ENCODE peak calls at places on chromosomes 3 and 15, in four cellular contexts. W is K562, N is HepG2, P is GM12878. H is an unnamed sample.

GRCh38 chr15:74326759-74327158 is 40.7 kb downstream of the CYP11A1 start:
- DNase-seq in P (no peak), W (no peak), N (no peak), H (no peak)

GRCh38 chr3:55160241-55160877 is 232.5 kb upstream of the LRTM1 start:
- DNase-seq in W (no peak), P (peak), N (no peak), H (no peak)

GRCh38 chr15:38252481-38253311 is at the start of gene SPRED1:
- DNase-seq in P (no peak), W (peak), N (peak), H (peak)

GRCh38 chr3:163043074-163043473 is 1546.5 kb downstream of the OTOL1 start:
- DNase-seq in W (no peak), P (no peak), N (peak), H (peak)

GRCh38 chr3:150787741-150788370 is 24.9 kb upstream of the SIAH2 start:
- DNase-seq in W (peak), P (no peak), N (peak), H (peak)

GRCh38 chr3:152270145-152270870 is 1.6 kb downstream of the MBNL1 start:
- DNase-seq in P (no peak), N (peak), W (peak), H (no peak)

GRCh38 chr3:155065537-155065936 is 14.6 kb upstream of the MME start:
- DNase-seq in N (no peak), P (no peak), W (peak), H (no peak)

GRCh38 chr15:92200891-92201290 is 192.8 kb upstream of the ST8SIA2 start:
- DNase-seq in W (no peak), P (no peak), N (no peak), H (no peak)

GRCh38 chr3:155034786-155035185 is 45.3 kb upstream of the MME start:
- DNase-seq in N (no peak), P (no peak), W (no peak), H (no peak)

GRCh38 chr3:147341727-147342126 is 64.6 kb downstream of the ZIC4 start:
- DNase-seq in N (no peak), P (no peak), W (no peak), H (peak)

GRCh38 chr3:148006508-148006907 is 597.3 kb downstream of the ZIC1 start:
- DNase-seq in N (no peak), P (no peak), W (no peak), H (no peak)

GRCh38 chr3:187783098-187783497 is 37.8 kb upstream of the BCL6 start:
- DNase-seq in N (no peak), W (no peak), P (no peak), H (no peak)

GRCh38 chr15:72907733-72908132 is 124.2 kb upstream of the ADPGK start:
- DNase-seq in W (peak), P (no peak), N (no peak), H (no peak)

GRCh38 chr3:23981136-23981535 is 36.0 kb downstream of the NR1D2 start:
- DNase-seq in N (no peak), P (no peak), W (no peak), H (no peak)

GRCh38 chr15:92809880-92810361 is 90.2 kb upstream of the CHD2 start:
- DNase-seq in P (no peak), W (peak), N (no peak), H (no peak)

GRCh38 chr3:172591876-172592771 is 68.9 kb upstream of the TNFSF10 start:
- DNase-seq in W (peak), P (peak), N (no peak), H (no peak)

GRCh38 chr3:110343376-110343775 is 728.2 kb upstream of the NECTIN3 start:
- DNase-seq in W (no peak), P (no peak), N (no peak), H (no peak)

GRCh38 chr3:10594915-10595314 is 89.5 kb upstream of the ATP2B2 start:
- DNase-seq in P (peak), N (peak), W (peak), H (peak)
- TF ChIP-seq ATF3 in P (no peak), N (peak), W (no peak), H (no peak)

GRCh38 chr3:47857151-47857550 is 54.2 kb downstream of the DHX30 start:
- DNase-seq in W (no peak), P (no peak), N (no peak), H (no peak)
- TF ChIP-seq TCF7 in W (no peak), P (no peak), N (no peak), H (no peak)

GRCh38 chr15:28996289-28996688 is 110.5 kb downstream of the APBA2 start:
- DNase-seq in N (no peak), W (no peak), P (no peak), H (no peak)

GRCh38 chr15:28994142-28994829 is 108.5 kb downstream of the APBA2 start:
- DNase-seq in N (no peak), P (no peak), W (no peak), H (no peak)

GRCh38 chr15:28995721-28996120 is 109.9 kb downstream of the APBA2 start:
- DNase-seq in W (no peak), P (no peak), N (no peak), H (no peak)

GRCh38 chr15:28994830-28995180 is 109.0 kb downstream of the APBA2 start:
- DNase-seq in W (no peak), N (no peak), P (no peak), H (no peak)

DNA sequence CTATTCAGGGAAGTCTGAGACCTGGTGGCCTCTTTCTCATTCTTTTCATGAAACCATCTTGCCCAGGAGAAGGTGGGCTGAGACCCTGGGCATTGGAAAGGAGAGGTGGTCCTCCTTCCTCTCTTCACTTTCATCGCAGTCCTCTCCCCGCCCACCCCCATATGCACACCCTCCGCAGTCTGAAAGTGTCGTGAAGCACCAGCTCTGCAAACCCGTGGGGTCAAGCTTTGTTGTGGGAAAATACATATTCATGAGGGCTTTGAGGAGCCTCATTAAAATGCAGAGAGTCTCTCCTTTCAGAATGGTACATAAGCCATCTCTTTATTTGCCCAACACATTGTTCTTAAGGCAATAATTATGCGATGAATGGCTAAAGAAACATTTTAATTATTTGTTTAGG is 109.4 kb downstream of the APBA2 start:
- DNase-seq in W (no peak), N (no peak), P (no peak), H (no peak)
- TF ChIP-seq ATF3 in W (no peak), N (no peak), P (no peak), H (no peak)

GRCh38 chr15:101376615-101377395 is 81.8 kb upstream of the SNRPA1 start:
- DNase-seq in N (no peak), P (no peak), W (no peak), H (no peak)
- TF ChIP-seq TCF7 in N (no peak), P (no peak), W (no peak), H (no peak)

GRCh38 chr3:29488922-29489321 is 208.1 kb downstream of the RBMS3 start:
- DNase-seq in W (no peak), P (no peak), N (no peak), H (no peak)
- TF ChIP-seq ATF3 in W (no peak), P (no peak), N (no peak), H (no peak)

GRCh38 chr15:66075947-66076346 is 177.6 kb downstream of the MEGF11 start:
- DNase-seq in P (no peak), N (no peak), W (no peak), H (no peak)
- TF ChIP-seq TCF7 in P (no peak), N (no peak), W (no peak), H (no peak)

DNA sequence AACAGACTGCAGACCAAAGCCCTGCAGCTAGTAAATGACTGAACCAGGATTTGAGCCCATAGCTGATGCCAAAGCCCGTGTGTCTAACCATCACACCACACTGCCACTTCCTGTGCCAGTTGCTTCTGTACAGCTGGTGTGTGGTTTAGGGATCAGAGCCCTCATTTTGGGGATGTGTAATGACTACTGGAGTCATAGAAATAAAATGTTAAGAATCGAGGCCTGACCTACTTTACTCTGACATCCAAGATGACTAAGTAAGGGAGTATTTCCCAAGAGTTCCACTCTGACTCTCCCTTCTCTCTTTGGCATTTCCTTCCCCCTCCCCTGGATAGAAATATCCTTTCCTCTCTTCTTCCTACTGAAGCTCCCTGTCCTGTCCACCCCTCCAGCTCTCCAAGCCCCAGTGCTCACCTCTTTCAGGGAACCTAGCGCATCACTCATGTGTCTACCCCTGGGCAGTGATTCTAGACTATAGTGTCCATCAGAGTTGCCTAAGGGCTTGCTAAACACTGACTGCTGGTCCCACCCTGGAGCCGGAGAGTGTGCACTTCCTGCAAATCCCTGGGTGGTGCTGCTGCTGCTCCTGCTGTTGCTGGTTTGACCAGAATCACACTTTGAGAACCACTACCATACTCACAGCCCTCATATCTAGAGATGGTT is 53.8 kb downstream of the MGLL start:
- DNase-seq in W (no peak), N (no peak), P (no peak), H (no peak)
- TF ChIP-seq ATF3 in W (no peak), N (no peak), P (no peak), H (no peak)

H was measured in WTC11.